ENCODE peak calls at places on chromosomes 4 and X, in five cellular contexts. E is A549, Z is retinal pigment epithelial cell, M is posterior cingulate gyrus, K is aorta. J is an unnamed sample.

GRCh38 chr4:189792819-189793618 is 147.7 kb upstream of the FRG1 start:
- DNase-seq in E (peak; percentile 65), Z (peak; percentile 0), M (peak; percentile 55), K (peak; percentile 80), J (peak; percentile 20)

GRCh38 chrX:19487520-19488200 is 27.6 kb downstream of the MAP3K15 start:
- DNase-seq in E (peak; percentile 29), Z (no peak), M (no peak), K (no peak), J (no peak)

GRCh38 chr4:103098331-103098730 is 1.3 kb downstream of the BDH2 start:
- DNase-seq in E (no peak), Z (no peak), M (no peak), K (no peak), J (no peak)

GRCh38 chr4:84920591-84920990 is 45.9 kb downstream of the WDFY3 start:
- DNase-seq in E (no peak), Z (no peak), M (no peak), K (no peak), J (no peak)

GRCh38 chr4:150493846-150494245 is 88.1 kb upstream of the MAB21L2 start:
- DNase-seq in E (no peak), Z (no peak), M (no peak), K (no peak), J (no peak)

GRCh38 chr4:87707279-87707918 is 57.3 kb downstream of the DMP1 start:
- DNase-seq in E (no peak), Z (no peak), M (no peak), K (no peak), J (no peak)

GRCh38 chr4:55386073-55386472 is 9.7 kb upstream of the TMEM165 start:
- DNase-seq in E (no peak), Z (no peak), M (no peak), K (no peak), J (no peak)

GRCh38 chr4:1572521-1572920 is 111.6 kb downstream of the FAM53A start:
- DNase-seq in E (no peak), Z (no peak), M (no peak), K (peak; percentile 68), J (no peak)

GRCh38 chrX:153913211-153913610 is 8.7 kb downstream of the AVPR2 start:
- DNase-seq in E (no peak), Z (no peak), M (no peak), K (no peak), J (no peak)

GRCh38 chr4:45453258-45453841 is 670.5 kb downstream of the GABRG1 start:
- DNase-seq in E (peak; percentile 9), Z (no peak), M (no peak), K (no peak), J (peak; percentile 8)

GRCh38 chr4:169800541-169800940 is 42.8 kb upstream of the HPF1 start:
- DNase-seq in E (no peak), Z (no peak), M (no peak), K (no peak), J (no peak)

GRCh38 chrX:40647307-40648197 is at the start of gene CXorf38:
- DNase-seq in E (peak; percentile 91), Z (peak; percentile 51), M (peak; percentile 80), K (peak; percentile 98), J (peak; percentile 63)

GRCh38 chr4:124666496-124666895 is 46.0 kb downstream of the ANKRD50 start:
- DNase-seq in E (no peak), Z (no peak), M (no peak), K (no peak), J (no peak)

GRCh38 chr4:3224971-3225850 is 23.7 kb upstream of the MSANTD1 start:
- DNase-seq in E (no peak), Z (no peak), M (no peak), K (peak; percentile 62), J (no peak)

GRCh38 chrX:43176686-43177085 is 398.7 kb upstream of the PPP1R2C start:
- DNase-seq in E (peak; percentile 35), Z (no peak), M (no peak), K (no peak), J (no peak)

GRCh38 chrX:115894087-115894486 is 276.5 kb upstream of the AGTR2 start:
- DNase-seq in E (peak; percentile 18), Z (no peak), M (no peak), K (no peak), J (no peak)

GRCh38 chr4:109547394-109547793 is 12.7 kb upstream of the MCUB start:
- DNase-seq in E (no peak), Z (peak; percentile 62), M (no peak), K (no peak), J (no peak)

GRCh38 chr4:973431-974397 is at the start of gene DGKQ:
- DNase-seq in E (peak; percentile 74), Z (no peak), M (peak; percentile 77), K (peak; percentile 97), J (peak; percentile 98)

GRCh38 chr4:77430847-77431246 is 174.8 kb upstream of the CXCL13 start:
- DNase-seq in E (no peak), Z (no peak), M (no peak), K (no peak), J (no peak)

GRCh38 chr4:8453957-8454356 is 13.4 kb downstream of the TRMT44 start:
- DNase-seq in E (no peak), Z (no peak), M (no peak), K (no peak), J (no peak)

GRCh38 chr4:139279723-139280620 is at the start of gene MGARP:
- DNase-seq in E (peak; percentile 10), Z (no peak), M (no peak), K (peak; percentile 83), J (no peak)

GRCh38 chr4:54276633-54277426 is 47.7 kb downstream of the PDGFRA start:
- DNase-seq in E (no peak), Z (no peak), M (no peak), K (no peak), J (no peak)

GRCh38 chrX:116384406-116384805 is 52.0 kb upstream of the SLC6A14 start:
- DNase-seq in E (peak; percentile 3), Z (no peak), M (no peak), K (no peak), J (no peak)

GRCh38 chrX:18677140-18677834 is 5.4 kb upstream of the RS1 start:
- DNase-seq in E (no peak), Z (no peak), M (no peak), K (no peak), J (no peak)

GRCh38 chr4:40552536-40552935 is 77.1 kb downstream of the RBM47 start:
- DNase-seq in E (peak; percentile 55), Z (no peak), M (no peak), K (no peak), J (no peak)

GRCh38 chrX:50343917-50344316 is 126.7 kb downstream of the DGKK start:
- DNase-seq in E (no peak), Z (no peak), M (no peak), K (no peak), J (no peak)

GRCh38 chrX:65608021-65608420 is 59.4 kb upstream of the MSN start:
- DNase-seq in E (no peak), Z (no peak), M (no peak), K (no peak), J (no peak)

GRCh38 chr4:141058739-141059507 is 74.3 kb downstream of the RNF150 start:
- DNase-seq in E (no peak), Z (no peak), M (no peak), K (no peak), J (no peak)

GRCh38 chr4:139902328-139903217 is 237.0 kb downstream of the MGST2 start:
- DNase-seq in E (no peak), Z (no peak), M (no peak), K (no peak), J (no peak)

GRCh38 chr4:108333353-108333920 is 164.7 kb upstream of the LEF1 start:
- DNase-seq in E (no peak), Z (no peak), M (no peak), K (no peak), J (no peak)

GRCh38 chr4:95023110-95023509 is 265.4 kb downstream of the BMPR1B start:
- DNase-seq in E (no peak), Z (no peak), M (no peak), K (no peak), J (no peak)

GRCh38 chr4:102564399-102564921 is 63.3 kb downstream of the NFKB1 start:
- DNase-seq in E (no peak), Z (no peak), M (no peak), K (no peak), J (no peak)

GRCh38 chr4:152434011-152434410 is 101.9 kb downstream of the FBXW7 start:
- DNase-seq in E (no peak), Z (no peak), M (no peak), K (no peak), J (no peak)

GRCh38 chr4:77176606-77177005 is 19.6 kb downstream of the CCNG2 start:
- DNase-seq in E (no peak), Z (no peak), M (no peak), K (no peak), J (no peak)

GRCh38 chr4:76246025-76246424 is 5.5 kb upstream of the FAM47E start:
- DNase-seq in E (no peak), Z (no peak), M (no peak), K (no peak), J (no peak)

GRCh38 chrX:152898442-152898841 is 575 bp downstream of the ZNF185 start:
- DNase-seq in E (no peak), Z (no peak), M (no peak), K (no peak), J (no peak)

GRCh38 chr4:39637572-39638357 is 900 bp downstream of the SMIM14 start:
- DNase-seq in E (peak; percentile 48), Z (peak; percentile 40), M (peak; percentile 24), K (peak; percentile 82), J (no peak)